ENCODE peak calls at places on chromosomes 2 and 18, in eight cellular contexts. One of them, this sample, is unnamed.
A peak's percentile ranks its signal among the peaks of the same experiment; 100 is the strongest.

GRCh38 chr2:47221956-47222355 is 66.8 kb upstream of the STPG4 start:
- DNase-seq in heart right ventricle: no peak
- DNase-seq in tibial nerve: no peak
- DNase-seq in heart left ventricle: no peak
- DNase-seq in coronary artery: peak; percentile 24
- DNase-seq in sigmoid colon: no peak
- DNase-seq in thyroid gland: peak; percentile 44
- DNase-seq in HepG2: no peak
- DNase-seq in this sample: no peak

GRCh38 chr2:230922951-230923717 is 1.9 kb downstream of the GPR55 start:
- DNase-seq in heart right ventricle: no peak
- DNase-seq in tibial nerve: no peak
- DNase-seq in heart left ventricle: no peak
- DNase-seq in coronary artery: no peak
- DNase-seq in sigmoid colon: peak; percentile 52
- DNase-seq in thyroid gland: no peak
- DNase-seq in HepG2: no peak
- DNase-seq in this sample: no peak

GRCh38 chr2:234496442-234496834 is 443 bp downstream of the ARL4C start:
- DNase-seq in heart right ventricle: no peak
- DNase-seq in tibial nerve: peak; percentile 17
- DNase-seq in heart left ventricle: no peak
- DNase-seq in coronary artery: no peak
- DNase-seq in sigmoid colon: no peak
- DNase-seq in thyroid gland: peak; percentile 26
- DNase-seq in HepG2: no peak
- DNase-seq in this sample: no peak

GRCh38 chr18:379665-380356 is 112.0 kb upstream of the THOC1 start:
- DNase-seq in heart right ventricle: peak; percentile 35
- DNase-seq in tibial nerve: no peak
- DNase-seq in heart left ventricle: peak; percentile 79
- DNase-seq in coronary artery: no peak
- DNase-seq in sigmoid colon: peak; percentile 80
- DNase-seq in thyroid gland: no peak
- DNase-seq in HepG2: no peak
- DNase-seq in this sample: no peak

GRCh38 chr18:29234751-29235150 is 1057.8 kb upstream of the CDH2 start:
- DNase-seq in heart right ventricle: no peak
- DNase-seq in tibial nerve: no peak
- DNase-seq in heart left ventricle: no peak
- DNase-seq in coronary artery: no peak
- DNase-seq in sigmoid colon: no peak
- DNase-seq in thyroid gland: no peak
- DNase-seq in HepG2: no peak
- DNase-seq in this sample: no peak

GRCh38 chr2:70777450-70777849 is 9.4 kb upstream of the ADD2 start:
- DNase-seq in heart right ventricle: no peak
- DNase-seq in tibial nerve: no peak
- DNase-seq in heart left ventricle: no peak
- DNase-seq in coronary artery: no peak
- DNase-seq in sigmoid colon: no peak
- DNase-seq in thyroid gland: no peak
- DNase-seq in HepG2: no peak
- DNase-seq in this sample: no peak

GRCh38 chr2:29804671-29805070 is 116.7 kb downstream of the ALK start:
- DNase-seq in heart right ventricle: no peak
- DNase-seq in tibial nerve: no peak
- DNase-seq in heart left ventricle: no peak
- DNase-seq in coronary artery: no peak
- DNase-seq in sigmoid colon: no peak
- DNase-seq in thyroid gland: no peak
- DNase-seq in HepG2: no peak
- DNase-seq in this sample: no peak

GRCh38 chr18:5693637-5694175 is 149.9 kb upstream of the EPB41L3 start:
- DNase-seq in heart right ventricle: no peak
- DNase-seq in tibial nerve: no peak
- DNase-seq in heart left ventricle: no peak
- DNase-seq in coronary artery: no peak
- DNase-seq in sigmoid colon: no peak
- DNase-seq in thyroid gland: no peak
- DNase-seq in HepG2: no peak
- DNase-seq in this sample: no peak

GRCh38 chr2:20577495-20578235 is 73.2 kb downstream of the HS1BP3 start:
- DNase-seq in heart right ventricle: no peak
- DNase-seq in tibial nerve: no peak
- DNase-seq in heart left ventricle: peak; percentile 56
- DNase-seq in coronary artery: no peak
- DNase-seq in sigmoid colon: no peak
- DNase-seq in thyroid gland: peak; percentile 91
- DNase-seq in HepG2: no peak
- DNase-seq in this sample: no peak

GRCh38 chr2:240787521-240788472 is 32.2 kb downstream of the KIF1A start:
- DNase-seq in heart right ventricle: no peak
- DNase-seq in tibial nerve: no peak
- DNase-seq in heart left ventricle: peak; percentile 47
- DNase-seq in coronary artery: no peak
- DNase-seq in sigmoid colon: peak; percentile 62
- DNase-seq in thyroid gland: no peak
- DNase-seq in HepG2: no peak
- DNase-seq in this sample: no peak

GRCh38 chr2:55891671-55892071 is 31.9 kb downstream of the EFEMP1 start:
- DNase-seq in heart right ventricle: no peak
- DNase-seq in tibial nerve: no peak
- DNase-seq in heart left ventricle: no peak
- DNase-seq in coronary artery: no peak
- DNase-seq in sigmoid colon: no peak
- DNase-seq in thyroid gland: no peak
- DNase-seq in HepG2: no peak
- DNase-seq in this sample: no peak
- H3K27ac ChIP-seq in heart right ventricle: no peak overlapping the region
- H3K27ac ChIP-seq in tibial nerve: no peak overlapping the region
- H3K27ac ChIP-seq in heart left ventricle: no peak overlapping the region
- H3K27ac ChIP-seq in coronary artery: peak overlapping the region; percentile 6
- H3K27ac ChIP-seq in sigmoid colon: peak overlapping the region; percentile 10
- H3K27ac ChIP-seq in thyroid gland: no peak overlapping the region
- H3K27ac ChIP-seq in HepG2: no peak overlapping the region
- H3K27ac ChIP-seq in this sample: no peak overlapping the region

GRCh38 chr2:171327043-171327496 is 106.7 kb downstream of the METTL8 start:
- DNase-seq in heart right ventricle: no peak
- DNase-seq in tibial nerve: no peak
- DNase-seq in heart left ventricle: no peak
- DNase-seq in coronary artery: no peak
- DNase-seq in sigmoid colon: no peak
- DNase-seq in thyroid gland: no peak
- DNase-seq in HepG2: no peak
- DNase-seq in this sample: no peak

GRCh38 chr2:171334171-171334570 is 99.6 kb downstream of the METTL8 start:
- DNase-seq in heart right ventricle: no peak
- DNase-seq in tibial nerve: no peak
- DNase-seq in heart left ventricle: no peak
- DNase-seq in coronary artery: no peak
- DNase-seq in sigmoid colon: no peak
- DNase-seq in thyroid gland: peak; percentile 18
- DNase-seq in HepG2: no peak
- DNase-seq in this sample: no peak

GRCh38 chr2:171325886-171326585 is 107.8 kb downstream of the METTL8 start:
- DNase-seq in heart right ventricle: no peak
- DNase-seq in tibial nerve: no peak
- DNase-seq in heart left ventricle: no peak
- DNase-seq in coronary artery: no peak
- DNase-seq in sigmoid colon: no peak
- DNase-seq in thyroid gland: no peak
- DNase-seq in HepG2: no peak
- DNase-seq in this sample: no peak

GRCh38 chr2:171334946-171335345 is 98.8 kb downstream of the METTL8 start:
- DNase-seq in heart right ventricle: no peak
- DNase-seq in tibial nerve: no peak
- DNase-seq in heart left ventricle: no peak
- DNase-seq in coronary artery: no peak
- DNase-seq in sigmoid colon: no peak
- DNase-seq in thyroid gland: no peak
- DNase-seq in HepG2: no peak
- DNase-seq in this sample: no peak

GRCh38 chr2:171330155-171330956 is 103.4 kb downstream of the METTL8 start:
- DNase-seq in heart right ventricle: no peak
- DNase-seq in tibial nerve: no peak
- DNase-seq in heart left ventricle: no peak
- DNase-seq in coronary artery: no peak
- DNase-seq in sigmoid colon: no peak
- DNase-seq in thyroid gland: no peak
- DNase-seq in HepG2: no peak
- DNase-seq in this sample: no peak
- H3K4me3 ChIP-seq in heart right ventricle: no peak overlapping the region
- H3K4me3 ChIP-seq in tibial nerve: no peak overlapping the region
- H3K4me3 ChIP-seq in heart left ventricle: no peak overlapping the region
- H3K4me3 ChIP-seq in coronary artery: no peak overlapping the region
- H3K4me3 ChIP-seq in sigmoid colon: no peak overlapping the region
- H3K4me3 ChIP-seq in thyroid gland: no peak overlapping the region
- H3K4me3 ChIP-seq in HepG2: no peak overlapping the region
- H3K4me3 ChIP-seq in this sample: no peak overlapping the region

DNA sequence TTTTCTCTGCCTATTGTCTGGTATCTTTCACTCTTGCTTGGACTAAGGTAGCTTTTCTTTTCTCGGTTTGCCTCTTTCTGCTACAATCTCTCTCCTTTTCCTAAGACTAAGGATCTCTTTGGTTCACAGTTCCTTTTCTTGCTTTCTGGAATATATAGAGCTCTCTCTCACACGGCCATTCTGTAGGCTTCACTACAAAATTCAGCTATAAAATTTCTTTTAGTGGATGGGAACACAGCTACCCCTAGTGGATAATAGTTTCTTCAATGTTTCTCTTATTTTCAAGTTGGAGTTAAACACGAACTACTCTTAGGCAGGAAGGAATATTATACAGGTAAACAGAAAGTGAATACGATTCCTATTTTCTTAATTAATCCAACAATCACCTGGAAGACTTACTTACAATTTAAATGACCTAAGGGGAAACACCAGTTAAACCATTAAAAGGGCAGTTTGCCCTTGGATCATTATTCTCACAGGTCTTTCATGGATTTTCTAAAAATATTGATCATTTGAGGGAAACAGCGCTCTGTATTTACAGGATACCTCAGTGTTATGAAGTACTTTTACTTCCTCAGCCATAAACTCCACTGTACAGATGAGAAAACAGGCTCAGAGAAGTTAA is 140.5 kb downstream of the LRP2 start:
- DNase-seq in heart right ventricle: no peak
- DNase-seq in tibial nerve: no peak
- DNase-seq in heart left ventricle: no peak
- DNase-seq in coronary artery: no peak
- DNase-seq in sigmoid colon: no peak
- DNase-seq in thyroid gland: no peak
- DNase-seq in HepG2: no peak
- DNase-seq in this sample: no peak
- TF ChIP-seq CTCF in heart right ventricle: peak; percentile 37
- TF ChIP-seq CTCF in tibial nerve: no peak
- TF ChIP-seq CTCF in heart left ventricle: no peak
- TF ChIP-seq CTCF in coronary artery: peak; percentile 11
- TF ChIP-seq CTCF in sigmoid colon: no peak
- TF ChIP-seq CTCF in thyroid gland: no peak
- TF ChIP-seq CTCF in HepG2: peak; percentile 21
- TF ChIP-seq CTCF in this sample: peak; percentile 50

DNA sequence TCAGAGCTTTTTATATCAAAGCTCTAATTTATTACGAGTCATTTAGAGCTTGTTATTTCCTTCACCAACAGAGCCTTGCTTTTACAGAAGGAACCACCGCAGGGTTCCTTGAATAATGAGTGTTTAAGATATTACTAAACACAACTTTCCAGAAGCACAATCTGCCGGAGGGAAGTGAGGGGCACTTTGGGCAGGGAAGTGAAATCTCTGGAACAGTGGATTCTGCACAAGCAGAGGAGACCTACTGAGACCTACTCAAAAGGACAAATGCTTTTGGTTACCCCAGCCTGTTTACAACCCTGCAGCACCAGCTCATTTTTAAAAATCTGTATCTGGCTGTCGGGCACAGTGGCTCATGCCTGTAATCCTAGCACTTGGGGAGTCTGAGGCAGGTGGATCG is 47.8 kb upstream of the MYCN start:
- DNase-seq in heart right ventricle: no peak
- DNase-seq in tibial nerve: no peak
- DNase-seq in heart left ventricle: no peak
- DNase-seq in coronary artery: no peak
- DNase-seq in sigmoid colon: no peak
- DNase-seq in thyroid gland: no peak
- DNase-seq in HepG2: no peak
- DNase-seq in this sample: no peak
- H3K27ac ChIP-seq in heart right ventricle: no peak overlapping the region
- H3K27ac ChIP-seq in tibial nerve: no peak overlapping the region
- H3K27ac ChIP-seq in heart left ventricle: no peak overlapping the region
- H3K27ac ChIP-seq in coronary artery: no peak overlapping the region
- H3K27ac ChIP-seq in sigmoid colon: no peak overlapping the region
- H3K27ac ChIP-seq in thyroid gland: no peak overlapping the region
- H3K27ac ChIP-seq in HepG2: no peak overlapping the region
- H3K27ac ChIP-seq in this sample: no peak overlapping the region

DNA sequence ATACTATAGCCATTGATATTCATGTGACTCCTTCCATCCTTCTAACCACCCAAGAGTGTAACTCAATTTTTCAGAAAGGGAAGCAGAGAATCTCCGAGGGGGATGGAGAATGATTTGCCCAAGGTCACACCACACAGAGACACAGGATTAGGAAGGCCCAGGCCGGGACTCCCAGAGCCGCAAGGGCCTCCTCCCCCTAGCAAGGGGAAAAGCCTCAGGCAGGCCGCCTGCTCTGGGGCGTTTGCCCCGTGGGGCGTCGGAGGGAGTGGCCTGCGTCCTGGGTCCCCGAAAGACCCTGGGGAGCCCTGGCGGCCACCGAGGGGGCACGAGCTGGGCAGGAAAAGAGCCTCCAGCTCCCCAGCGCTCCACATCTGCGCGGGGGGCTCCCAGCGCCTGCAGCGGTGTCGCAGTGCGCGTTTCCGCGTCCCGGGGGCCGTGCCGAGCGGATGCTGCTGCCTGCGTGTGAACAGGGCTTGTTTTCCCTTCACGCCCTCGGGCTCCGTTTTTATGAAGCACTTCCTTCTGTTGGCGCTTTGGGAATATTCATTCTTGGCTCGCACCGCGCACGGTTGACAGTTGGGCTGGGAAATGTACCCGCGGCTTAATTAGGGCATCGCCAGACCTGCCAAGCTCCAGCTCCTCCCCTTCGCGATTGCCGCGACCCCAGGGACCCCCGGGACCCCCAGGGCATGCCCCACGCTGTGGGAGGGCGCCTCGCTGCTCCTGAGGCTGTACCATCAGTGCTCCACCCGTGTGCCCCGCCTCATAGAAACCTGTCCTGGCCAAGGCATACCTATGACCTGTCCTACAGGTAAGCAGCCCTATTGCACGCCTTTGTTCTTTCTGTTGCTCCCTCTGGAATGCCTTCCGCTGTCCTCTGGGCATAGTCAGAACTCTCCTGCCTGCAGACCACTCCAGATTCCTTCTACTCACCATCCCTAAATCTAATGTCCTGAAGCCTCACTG is 158.9 kb upstream of the GLI2 start:
- DNase-seq in heart right ventricle: peak; percentile 68
- DNase-seq in tibial nerve: no peak
- DNase-seq in heart left ventricle: peak; percentile 75
- DNase-seq in coronary artery: no peak
- DNase-seq in sigmoid colon: peak; percentile 75
- DNase-seq in thyroid gland: peak; percentile 7
- DNase-seq in HepG2: no peak
- DNase-seq in this sample: no peak
- H3K4me3 ChIP-seq in heart right ventricle: peak overlapping the region; percentile 38
- H3K4me3 ChIP-seq in tibial nerve: peak overlapping the region; percentile 37
- H3K4me3 ChIP-seq in heart left ventricle: peak overlapping the region; percentile 45
- H3K4me3 ChIP-seq in coronary artery: peak overlapping the region; percentile 64
- H3K4me3 ChIP-seq in sigmoid colon: no peak overlapping the region
- H3K4me3 ChIP-seq in thyroid gland: no peak overlapping the region
- H3K4me3 ChIP-seq in HepG2: no peak overlapping the region
- H3K4me3 ChIP-seq in this sample: peak overlapping the region; percentile 36

This sample was measured in dorsolateral prefrontal cortex.